ENCODE peak calls at places on chromosomes 3 and 15, in four cellular contexts. Z is endothelial cell, C is AG09319, M is heart right ventricle. P is an unnamed sample.

GRCh38 chr3:127276995-127277394 is 10.9 kb downstream of the PRR20G start:
- DNase-seq in Z (no peak), C (no peak), M (no peak), P (no peak)

GRCh38 chr15:40097968-40098476 is 10.7 kb downstream of the BMF start:
- DNase-seq in Z (no peak), C (no peak), M (peak), P (no peak)

GRCh38 chr3:156024904-156025303 is 95.5 kb upstream of the KCNAB1 start:
- DNase-seq in Z (no peak), C (no peak), M (no peak), P (no peak)

GRCh38 chr15:52463638-52464037 is 65.0 kb downstream of the MYO5A start:
- DNase-seq in Z (no peak), C (no peak), M (no peak), P (no peak)

GRCh38 chr3:148315756-148316155 is 381.9 kb upstream of the AGTR1 start:
- DNase-seq in Z (no peak), C (no peak), M (no peak), P (no peak)

GRCh38 chr3:121096968-121097367 is 189.0 kb downstream of the STXBP5L start:
- DNase-seq in Z (no peak), C (no peak), M (no peak), P (no peak)

GRCh38 chr3:193040836-193041672 is 123.4 kb upstream of the MB21D2 start:
- DNase-seq in Z (peak), C (peak), M (peak), P (no peak)

GRCh38 chr3:138479355-138479964 is 45.0 kb downstream of the ESYT3 start:
- DNase-seq in Z (peak), C (peak), M (no peak), P (no peak)

GRCh38 chr3:58111513-58112184 is 99.1 kb downstream of the DNASE1L3 start:
- DNase-seq in Z (no peak), C (no peak), M (no peak), P (no peak)

GRCh38 chr3:106302451-106303221 is 433.8 kb upstream of the CBLB start:
- DNase-seq in Z (no peak), C (no peak), M (no peak), P (no peak)

GRCh38 chr3:174330303-174330702 is 528.8 kb upstream of the NAALADL2 start:
- DNase-seq in Z (no peak), C (no peak), M (no peak), P (no peak)

GRCh38 chr3:14352002-14352627 is 50.3 kb upstream of the SLC6A6 start:
- DNase-seq in Z (no peak), C (no peak), M (no peak), P (no peak)

GRCh38 chr3:64915778-64916177 is 228.0 kb upstream of the ADAMTS9 start:
- DNase-seq in Z (no peak), C (no peak), M (no peak), P (no peak)

GRCh38 chr15:72176743-72177142 is 20.8 kb downstream of the GRAMD2A start:
- DNase-seq in Z (no peak), C (no peak), M (no peak), P (no peak)

GRCh38 chr3:33491697-33492096 is 51.5 kb upstream of the UBP1 start:
- DNase-seq in Z (no peak), C (no peak), M (no peak), P (no peak)

GRCh38 chr3:69219101-69219708 is 96.8 kb upstream of the LMOD3 start:
- DNase-seq in Z (no peak), C (no peak), M (no peak), P (no peak)

GRCh38 chr15:80694624-80695098 is 449 bp upstream of the ABHD17C start:
- DNase-seq in Z (peak), C (no peak), M (peak), P (no peak)

GRCh38 chr15:80695099-80695910 is at the start of gene ABHD17C:
- DNase-seq in Z (peak), C (peak), M (peak), P (peak)

GRCh38 chr15:80693682-80694623 is 1.2 kb upstream of the ABHD17C start:
- DNase-seq in Z (no peak), C (no peak), M (no peak), P (no peak)

GRCh38 chr15:80697316-80697715 is 2.2 kb downstream of the ABHD17C start:
- DNase-seq in Z (no peak), C (no peak), M (no peak), P (no peak)

GRCh38 chr15:80695911-80696651 is 971 bp downstream of the ABHD17C start:
- DNase-seq in Z (no peak), C (no peak), M (peak), P (no peak)
- TF ChIP-seq CTCF in Z (no peak), C (peak), M (no peak), P (peak)

GRCh38 chr15:42385980-42386695 is 26.8 kb downstream of the CAPN3 start:
- DNase-seq in Z (peak), C (no peak), M (peak), P (no peak)

GRCh38 chr15:42387603-42388002 is 28.3 kb downstream of the CAPN3 start:
- DNase-seq in Z (no peak), C (no peak), M (peak), P (no peak)

GRCh38 chr15:42384597-42384996 is 25.3 kb downstream of the CAPN3 start:
- DNase-seq in Z (no peak), C (no peak), M (no peak), P (no peak)

GRCh38 chr15:42385206-42385979 is 26.1 kb downstream of the CAPN3 start:
- DNase-seq in Z (peak), C (no peak), M (no peak), P (no peak)
- TF ChIP-seq CTCF in Z (peak), C (peak), M (peak), P (peak)

GRCh38 chr3:38627956-38628355 is 21.5 kb downstream of the SCN5A start:
- DNase-seq in Z (peak), C (no peak), M (no peak), P (no peak)
- TF ChIP-seq CTCF in Z (peak), C (peak), M (no peak), P (peak)

DNA sequence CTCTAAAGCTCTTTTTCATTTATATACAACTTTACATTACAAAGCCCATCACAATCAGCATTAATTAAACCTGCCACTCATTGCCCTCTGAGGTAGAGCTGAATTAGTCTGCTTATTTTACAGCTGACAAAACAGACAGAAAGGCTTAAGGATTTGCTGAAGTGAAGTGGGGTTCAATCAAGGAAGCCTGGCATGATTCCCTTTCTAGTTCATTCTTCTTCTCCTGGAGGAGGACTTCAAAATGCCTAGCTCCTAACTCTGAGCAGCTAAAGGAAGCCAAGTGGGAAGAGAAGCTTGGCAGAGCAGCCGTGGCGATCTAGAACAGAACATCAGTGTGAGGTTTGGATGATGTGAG is 15.8 kb upstream of the RPS27L start:
- DNase-seq in Z (no peak), C (no peak), M (no peak), P (no peak)
- TF ChIP-seq CTCF in Z (no peak), C (no peak), M (no peak), P (no peak)

GRCh38 chr15:57017024-57017423 is 98.6 kb downstream of the TCF12 start:
- DNase-seq in Z (no peak), C (no peak), M (no peak), P (no peak)
- TF ChIP-seq CTCF in Z (no peak), C (no peak), M (no peak), P (peak)

GRCh38 chr3:107794664-107795443 is 272.1 kb downstream of the BBX start:
- DNase-seq in Z (no peak), C (no peak), M (no peak), P (no peak)
- TF ChIP-seq CTCF in Z (no peak), C (peak), M (no peak), P (no peak)

GRCh38 chr3:12719984-12720656 is 38.9 kb downstream of the TMEM40 start:
- DNase-seq in Z (peak), C (peak), M (peak), P (peak)
- TF ChIP-seq CTCF in Z (peak), C (peak), M (peak), P (peak)

GRCh38 chr3:151117044-151117443 is 31.6 kb downstream of the MED12L start:
- DNase-seq in Z (no peak), C (no peak), M (no peak), P (no peak)
- TF ChIP-seq CTCF in Z (no peak), C (no peak), M (no peak), P (no peak)

GRCh38 chr15:45166792-45167630 is 20.8 kb downstream of the SHF start:
- DNase-seq in Z (peak), C (peak), M (peak), P (peak)
- TF ChIP-seq CTCF in Z (peak), C (peak), M (no peak), P (peak)

DNA sequence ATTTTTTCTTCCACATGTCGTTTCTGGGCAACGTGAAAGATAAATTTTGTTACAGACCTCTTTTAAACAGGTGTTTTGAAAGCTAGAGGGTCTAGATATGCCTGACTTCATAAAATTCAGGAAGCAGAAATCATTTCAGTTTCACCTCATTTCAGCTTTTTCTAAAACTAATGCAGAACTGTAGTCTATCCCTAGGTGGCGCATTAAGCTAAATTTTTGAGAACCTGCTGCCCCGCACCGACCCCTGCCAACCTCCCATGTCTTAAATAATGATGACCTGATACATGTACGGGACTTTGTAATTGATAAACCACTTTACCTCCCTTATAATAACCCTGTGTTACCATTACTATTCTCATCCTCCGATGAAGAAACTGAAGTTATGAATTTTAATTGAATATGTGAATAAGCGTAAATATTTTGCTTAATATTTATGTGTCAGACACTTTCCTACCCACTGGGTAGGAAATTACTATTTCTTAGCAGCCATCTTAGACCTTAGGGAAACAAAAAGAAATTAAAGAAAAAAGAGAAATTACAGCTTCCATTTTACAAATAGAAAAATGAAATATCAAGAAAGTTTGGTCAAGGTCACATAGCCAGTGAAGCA is 78.7 kb upstream of the GCNT3 start:
- DNase-seq in Z (peak), C (no peak), M (peak), P (no peak)
- TF ChIP-seq CTCF in Z (peak), C (peak), M (peak), P (peak)

P was measured in type B pancreatic cell.